ENCODE peak calls at places on chromosomes 12 and 14, in four cellular contexts. X is OCI-LY7, S is heart left ventricle, B is brain microvascular endothelial cell. F is an unnamed sample.

GRCh38 chr12:27965411-27965810 is 7.1 kb downstream of the PTHLH start:
- DNase-seq in X (no peak), S (no peak), B (no peak), F (no peak)

GRCh38 chr14:71532349-71532748 is 399.9 kb upstream of the RGS6 start:
- DNase-seq in X (no peak), S (no peak), B (peak; percentile 75), F (no peak)

GRCh38 chr14:90536092-90536491 is 139.3 kb downstream of the CALM1 start:
- DNase-seq in X (no peak), S (peak; percentile 75), B (no peak), F (no peak)

GRCh38 chr12:94561943-94562411 is 88.4 kb downstream of the TMCC3 start:
- DNase-seq in X (peak; percentile 40), S (no peak), B (no peak), F (peak; percentile 69)

GRCh38 chr12:70535896-70536374 is 101.3 kb downstream of the PTPRB start:
- DNase-seq in X (no peak), S (no peak), B (no peak), F (no peak)

GRCh38 chr12:56836800-56837663 is 73.9 kb downstream of the HSD17B6 start:
- DNase-seq in X (peak; percentile 23), S (no peak), B (peak; percentile 70), F (peak; percentile 80)

GRCh38 chr14:100417466-100417865 is 94.3 kb downstream of the SLC25A47 start:
- DNase-seq in X (no peak), S (no peak), B (peak; percentile 93), F (peak; percentile 66)

GRCh38 chr14:90815567-90815816 is 738 bp downstream of the TTC7B start:
- DNase-seq in X (no peak), S (peak; percentile 27), B (no peak), F (no peak)

GRCh38 chr14:80378084-80378483 is 166.8 kb upstream of the DIO2 start:
- DNase-seq in X (no peak), S (no peak), B (no peak), F (no peak)

GRCh38 chr12:9341260-9341585 is 133.0 kb upstream of the PZP start:
- DNase-seq in X (no peak), S (no peak), B (no peak), F (no peak)

GRCh38 chr12:49671051-49671765 is 36.0 kb downstream of the FMNL3 start:
- DNase-seq in X (peak; percentile 60), S (no peak), B (no peak), F (no peak)

GRCh38 chr14:63933701-63934100 is 80.9 kb downstream of the SYNE2 start:
- DNase-seq in X (no peak), S (no peak), B (no peak), F (no peak)

GRCh38 chr14:96089401-96089800 is 50.2 kb downstream of the C14orf132 start:
- DNase-seq in X (no peak), S (no peak), B (no peak), F (no peak)

GRCh38 chr14:96091941-96092411 is 52.8 kb downstream of the C14orf132 start:
- DNase-seq in X (no peak), S (no peak), B (peak; percentile 77), F (no peak)

GRCh38 chr14:96090441-96091148 is 51.4 kb downstream of the C14orf132 start:
- DNase-seq in X (no peak), S (peak; percentile 86), B (peak; percentile 50), F (no peak)

GRCh38 chr14:96092936-96093335 is 53.8 kb downstream of the C14orf132 start:
- DNase-seq in X (no peak), S (no peak), B (peak; percentile 18), F (no peak)

DNA sequence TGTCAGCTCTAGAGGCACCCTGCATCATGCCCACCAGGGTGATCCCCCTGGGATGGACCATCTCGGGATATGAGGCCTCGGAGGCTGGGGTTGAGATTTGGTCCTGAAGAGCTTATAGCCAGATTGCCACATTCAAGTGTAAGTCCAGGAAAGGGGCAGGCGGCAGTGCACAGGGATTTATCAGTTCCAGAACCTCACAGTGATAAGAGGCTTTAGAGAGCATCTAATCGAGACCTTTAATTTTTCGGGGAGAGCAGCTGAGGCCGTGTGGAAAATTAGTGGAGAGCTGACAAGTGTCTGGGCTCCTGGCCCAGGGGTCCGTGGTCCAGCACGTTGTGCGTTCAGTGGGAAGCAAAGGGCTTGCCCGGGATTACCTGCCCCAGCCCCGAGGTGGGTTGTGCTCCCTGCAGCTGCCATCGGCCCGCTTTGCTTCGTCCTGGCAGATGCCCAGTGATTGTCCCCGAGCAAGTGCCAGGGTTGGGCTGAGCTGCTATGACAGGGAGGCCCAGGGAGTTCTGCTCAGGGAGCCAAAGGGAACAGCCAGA is 52.1 kb downstream of the C14orf132 start:
- DNase-seq in X (no peak), S (no peak), B (no peak), F (no peak)
- H3K27ac ChIP-seq in X (no peak overlapping the region), S (no peak overlapping the region), B (no peak overlapping the region), F (no peak overlapping the region)

GRCh38 chr12:125310461-125310860 is 245.2 kb downstream of the AACS start:
- DNase-seq in X (no peak), S (no peak), B (no peak), F (no peak)

GRCh38 chr12:125311050-125311449 is 245.8 kb downstream of the AACS start:
- DNase-seq in X (no peak), S (no peak), B (no peak), F (no peak)

GRCh38 chr12:125314051-125314882 is 249.0 kb downstream of the AACS start:
- DNase-seq in X (no peak), S (no peak), B (no peak), F (no peak)

GRCh38 chr12:125312471-125312870 is 247.2 kb downstream of the AACS start:
- DNase-seq in X (no peak), S (no peak), B (no peak), F (no peak)

DNA sequence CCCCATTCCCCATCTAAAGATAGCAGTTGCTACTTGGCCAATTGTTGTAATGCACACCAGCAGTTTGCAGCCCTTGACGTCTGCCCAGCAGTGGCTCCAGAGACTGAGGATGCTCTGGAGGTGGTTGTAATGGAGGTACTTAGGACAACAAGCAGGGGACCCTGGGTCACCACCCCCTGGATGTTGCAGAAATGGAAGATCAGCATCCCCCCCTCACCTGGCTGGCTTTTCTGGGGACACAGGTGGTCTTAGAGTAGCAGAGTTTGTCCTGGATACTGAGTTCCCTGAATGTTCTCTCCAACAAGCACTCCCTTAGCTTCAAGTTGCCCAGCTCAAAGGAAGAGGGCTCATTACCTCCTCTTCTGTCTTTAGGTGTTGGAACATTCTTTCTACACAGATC is 250.5 kb downstream of the AACS start:
- DNase-seq in X (no peak), S (no peak), B (no peak), F (no peak)
- H3K27ac ChIP-seq in X (no peak overlapping the region), S (no peak overlapping the region), B (no peak overlapping the region), F (no peak overlapping the region)

GRCh38 chr12:65511134-65511912 is 232.8 kb downstream of the MSRB3 start:
- DNase-seq in X (no peak), S (no peak), B (no peak), F (no peak)
- H3K27ac ChIP-seq in X (no peak overlapping the region), S (no peak overlapping the region), B (no peak overlapping the region), F (no peak overlapping the region)

GRCh38 chr12:55715833-55716581 is at the start of gene BLOC1S1:
- DNase-seq in X (peak; percentile 97), S (peak; percentile 96), B (peak; percentile 71), F (no peak)

GRCh38 chr12:55712154-55712553 is 3.7 kb upstream of the BLOC1S1 start:
- DNase-seq in X (no peak), S (peak; percentile 72), B (no peak), F (no peak)

GRCh38 chr12:55712700-55713415 is 3.0 kb upstream of the BLOC1S1 start:
- DNase-seq in X (no peak), S (peak; percentile 34), B (no peak), F (no peak)

GRCh38 chr12:55715169-55715764 is 579 bp upstream of the BLOC1S1 start:
- DNase-seq in X (no peak), S (peak; percentile 3), B (no peak), F (no peak)

DNA sequence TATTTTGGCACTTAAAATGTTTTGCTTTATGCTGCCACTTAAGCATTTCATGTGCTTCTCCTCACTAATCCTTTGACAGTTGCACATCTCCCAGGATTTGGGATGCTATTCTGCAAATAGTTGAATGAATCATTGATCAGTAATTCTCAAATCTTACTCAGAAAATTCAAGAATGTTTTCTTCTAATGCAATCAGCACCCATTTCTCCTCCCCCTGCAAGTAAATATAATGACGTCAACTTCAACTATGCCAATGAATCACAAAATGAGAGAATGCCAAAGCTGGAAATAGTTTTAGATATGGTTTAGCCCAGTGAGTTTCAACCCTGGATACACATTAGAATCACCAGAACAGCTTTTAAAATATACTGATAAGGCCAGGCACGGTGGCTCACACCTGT is 2.1 kb upstream of the BLOC1S1 start:
- DNase-seq in X (no peak), S (no peak), B (peak; percentile 45), F (no peak)
- H3K27ac ChIP-seq in X (no peak overlapping the region), S (peak overlapping the region; percentile 99), B (peak overlapping the region; percentile 17), F (peak overlapping the region; percentile 66)

GRCh38 chr12:132014915-132015280 is 65.2 kb downstream of the EP400 start:
- DNase-seq in X (peak; percentile 14), S (no peak), B (no peak), F (no peak)

GRCh38 chr12:132009336-132009859 is 59.7 kb downstream of the EP400 start:
- DNase-seq in X (peak; percentile 11), S (no peak), B (no peak), F (no peak)

GRCh38 chr12:132018193-132018916 is 68.6 kb downstream of the EP400 start:
- DNase-seq in X (no peak), S (no peak), B (no peak), F (no peak)

GRCh38 chr12:132015686-132016430 is 66.1 kb downstream of the EP400 start:
- DNase-seq in X (no peak), S (no peak), B (no peak), F (no peak)

GRCh38 chr12:132014092-132014914 is 64.6 kb downstream of the EP400 start:
- DNase-seq in X (no peak), S (no peak), B (no peak), F (no peak)
- H3K27ac ChIP-seq in X (no peak overlapping the region), S (no peak overlapping the region), B (no peak overlapping the region), F (no peak overlapping the region)

F was measured in epithelial cell of prostate.